ENCODE peak calls at places on chromosomes 5 and 9, in nine cellular contexts. M is HL-60, D is spleen, I is GM23338, V is suprapubic skin, P is vagina, U is transverse colon, Y is sigmoid colon, L is Panc1. Q is an unnamed sample.

GRCh38 chr9:19232830-19233194 is 2.3 kb downstream of the DENND4C start:
- DNase-seq in M (no peak), D (no peak), I (no peak), V (no peak), P (no peak), U (no peak), Y (no peak), L (no peak), Q (no peak)

GRCh38 chr9:138100711-138101349 is 223.2 kb downstream of the CACNA1B start:
- DNase-seq in M (no peak), D (peak; percentile 47), I (peak; percentile 73), V (peak; percentile 76), P (no peak), U (no peak), Y (no peak), L (no peak), Q (peak; percentile 63)

GRCh38 chr9:22033012-22033630 is 24.0 kb upstream of the CDKN2B start:
- DNase-seq in M (no peak), D (no peak), I (no peak), V (no peak), P (no peak), U (no peak), Y (no peak), L (no peak), Q (no peak)

GRCh38 chr9:79572032-79572890 is 496 bp downstream of the TLE4 start:
- DNase-seq in M (no peak), D (peak; percentile 92), I (peak; percentile 63), V (peak; percentile 80), P (no peak), U (peak; percentile 45), Y (peak; percentile 68), L (no peak), Q (peak; percentile 68)

GRCh38 chr5:53161876-53162275 is 52.3 kb upstream of the MOCS2 start:
- DNase-seq in M (no peak), D (no peak), I (no peak), V (no peak), P (no peak), U (no peak), Y (no peak), L (no peak), Q (no peak)

GRCh38 chr9:87260171-87260570 is 237.5 kb upstream of the DAPK1 start:
- DNase-seq in M (no peak), D (no peak), I (no peak), V (no peak), P (no peak), U (no peak), Y (no peak), L (no peak), Q (no peak)

GRCh38 chr5:134989291-134989830 is 21.7 kb downstream of the CATSPER3 start:
- DNase-seq in M (no peak), D (no peak), I (no peak), V (no peak), P (no peak), U (no peak), Y (no peak), L (no peak), Q (no peak)

GRCh38 chr9:134182554-134183219 is 18.3 kb upstream of the RNU6ATAC start:
- DNase-seq in M (no peak), D (peak; percentile 21), I (no peak), V (peak; percentile 47), P (peak; percentile 100), U (no peak), Y (peak; percentile 17), L (no peak), Q (no peak)

GRCh38 chr5:139951296-139951924 is 91.7 kb downstream of the NRG2 start:
- DNase-seq in M (no peak), D (no peak), I (no peak), V (no peak), P (no peak), U (no peak), Y (no peak), L (no peak), Q (peak; percentile 24)

GRCh38 chr9:5499889-5500398 is 10.4 kb upstream of the PDCD1LG2 start:
- DNase-seq in M (no peak), D (no peak), I (no peak), V (no peak), P (no peak), U (no peak), Y (no peak), L (no peak), Q (no peak)

DNA sequence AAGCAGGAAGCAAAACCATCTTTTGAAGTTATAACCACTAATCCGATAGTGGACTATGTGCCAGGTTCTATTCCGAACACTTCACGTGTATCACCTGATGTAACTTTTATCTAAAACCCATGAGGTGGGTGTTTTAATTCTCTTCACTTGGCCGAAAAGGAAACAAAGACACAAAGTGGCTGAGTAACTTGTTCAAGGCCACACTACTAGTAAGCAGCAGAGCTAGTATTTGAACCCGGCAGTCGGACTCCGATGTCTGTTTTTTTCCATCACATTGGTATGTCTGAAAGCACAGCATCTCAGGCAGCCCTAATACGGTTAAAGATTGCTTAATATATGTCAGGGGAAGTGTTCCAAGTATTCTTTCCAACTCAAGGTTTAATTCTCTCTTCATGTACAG is 16.2 kb downstream of the FAM169A start:
- DNase-seq in M (no peak), D (no peak), I (no peak), V (no peak), P (no peak), U (no peak), Y (no peak), L (no peak), Q (no peak)
- TF ChIP-seq POLR2AphosphoS5 in M (no peak), D (no peak), I (no peak), V (no peak), P (no peak), U (no peak), Y (no peak), L (no peak), Q (no peak)

GRCh38 chr5:122182491-122182921 is 53.2 kb downstream of the ZNF474 start:
- DNase-seq in M (no peak), D (no peak), I (peak; percentile 51), V (peak; percentile 79), P (no peak), U (peak; percentile 81), Y (peak; percentile 74), L (no peak), Q (no peak)
- TF ChIP-seq POLR2AphosphoS5 in M (no peak), D (no peak), I (no peak), V (no peak), P (no peak), U (no peak), Y (no peak), L (no peak), Q (no peak)

DNA sequence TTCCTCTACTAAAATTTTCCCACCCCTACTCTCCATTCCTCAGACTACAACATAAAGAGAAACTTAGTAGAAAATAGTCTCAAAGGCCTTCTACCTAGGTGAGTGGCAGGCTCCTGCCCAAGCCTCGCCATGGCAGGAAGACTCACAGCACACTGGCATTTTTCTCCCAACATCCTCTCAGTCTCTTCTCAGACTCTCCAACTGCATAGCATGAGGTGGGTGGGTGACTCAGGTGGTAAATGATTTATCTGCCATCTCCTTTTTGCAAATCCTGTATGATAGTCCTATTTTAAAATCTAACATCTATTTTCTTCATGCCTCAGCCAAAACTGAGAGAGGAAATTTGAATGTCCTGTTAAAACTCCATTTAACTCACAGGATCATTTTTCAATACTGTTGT is 33.5 kb upstream of the GRIA1 start:
- DNase-seq in M (no peak), D (no peak), I (no peak), V (no peak), P (no peak), U (no peak), Y (no peak), L (no peak), Q (no peak)
- TF ChIP-seq POLR2AphosphoS5 in M (no peak), D (no peak), I (no peak), V (no peak), P (no peak), U (no peak), Y (no peak), L (no peak), Q (no peak)

GRCh38 chr9:127356906-127357305 is 40.1 kb upstream of the SLC2A8 start:
- DNase-seq in M (no peak), D (no peak), I (no peak), V (peak; percentile 50), P (no peak), U (no peak), Y (no peak), L (no peak), Q (no peak)

GRCh38 chr9:127349483-127350127 is 47.4 kb upstream of the SLC2A8 start:
- DNase-seq in M (no peak), D (no peak), I (no peak), V (no peak), P (no peak), U (no peak), Y (no peak), L (no peak), Q (no peak)

GRCh38 chr9:127351182-127352166 is 45.5 kb upstream of the SLC2A8 start:
- DNase-seq in M (no peak), D (no peak), I (no peak), V (no peak), P (no peak), U (no peak), Y (no peak), L (no peak), Q (no peak)

GRCh38 chr9:127358023-127358535 is 38.9 kb upstream of the SLC2A8 start:
- DNase-seq in M (no peak), D (no peak), I (no peak), V (no peak), P (no peak), U (no peak), Y (no peak), L (no peak), Q (no peak)

GRCh38 chr9:127353882-127354281 is 43.1 kb upstream of the SLC2A8 start:
- DNase-seq in M (no peak), D (no peak), I (peak; percentile 75), V (no peak), P (no peak), U (no peak), Y (no peak), L (no peak), Q (peak; percentile 53)
- TF ChIP-seq POLR2AphosphoS5 in M (no peak), D (no peak), I (no peak), V (no peak), P (no peak), U (no peak), Y (no peak), L (no peak), Q (peak; percentile 53)